ENCODE peak calls at places on chromosome 6, in six cellular contexts. One of them, this sample, is unnamed. For H3K9me3, H3K4me1 and H3K27me3, the result is how much of the 10 kb centered on the place peaks cover.

GRCh38 chr6:89430563-89430962 is 2.4 kb upstream of the ANKRD6 start:
- DNase-seq in lower lobe of right lung: no peak
- DNase-seq in CD8-positive, alpha-beta memory T cell: no peak
- DNase-seq in hepatocyte: no peak
- DNase-seq in endothelial cell of umbilical vein: no peak
- DNase-seq in stomach: no peak
- DNase-seq in this sample: no peak

GRCh38 chr6:14035448-14035847 is 82.1 kb upstream of the CD83 start:
- DNase-seq in endothelial cell of umbilical vein: no peak
- DNase-seq in lower lobe of right lung: no peak
- DNase-seq in CD8-positive, alpha-beta memory T cell: no peak
- DNase-seq in stomach: no peak
- DNase-seq in hepatocyte: peak
- DNase-seq in this sample: no peak

GRCh38 chr6:121652726-121653623 is 217.5 kb downstream of the GJA1 start:
- DNase-seq in endothelial cell of umbilical vein: peak
- DNase-seq in CD8-positive, alpha-beta memory T cell: no peak
- DNase-seq in lower lobe of right lung: no peak
- DNase-seq in stomach: no peak
- DNase-seq in hepatocyte: peak
- DNase-seq in this sample: no peak

GRCh38 chr6:163420315-163420667 is 5.8 kb downstream of the QKI start:
- DNase-seq in hepatocyte: no peak
- DNase-seq in CD8-positive, alpha-beta memory T cell: no peak
- DNase-seq in lower lobe of right lung: no peak
- DNase-seq in endothelial cell of umbilical vein: no peak
- DNase-seq in stomach: no peak
- DNase-seq in this sample: no peak

GRCh38 chr6:140124498-140124897 is 750.0 kb upstream of the CITED2 start:
- DNase-seq in CD8-positive, alpha-beta memory T cell: no peak
- DNase-seq in hepatocyte: peak
- DNase-seq in lower lobe of right lung: no peak
- DNase-seq in stomach: no peak
- DNase-seq in endothelial cell of umbilical vein: no peak
- DNase-seq in this sample: no peak

GRCh38 chr6:67679566-67680296 is 955.4 kb upstream of the ADGRB3 start:
- DNase-seq in endothelial cell of umbilical vein: no peak
- DNase-seq in CD8-positive, alpha-beta memory T cell: no peak
- DNase-seq in stomach: no peak
- DNase-seq in hepatocyte: no peak
- DNase-seq in lower lobe of right lung: no peak
- DNase-seq in this sample: no peak

GRCh38 chr6:131914234-131914633 is 36.9 kb downstream of the CCN2 start:
- DNase-seq in endothelial cell of umbilical vein: peak
- DNase-seq in CD8-positive, alpha-beta memory T cell: no peak
- DNase-seq in lower lobe of right lung: no peak
- DNase-seq in hepatocyte: no peak
- DNase-seq in stomach: no peak
- DNase-seq in this sample: no peak

GRCh38 chr6:10434235-10434634 is 19.4 kb upstream of the TFAP2A start:
- DNase-seq in CD8-positive, alpha-beta memory T cell: no peak
- DNase-seq in hepatocyte: no peak
- DNase-seq in stomach: no peak
- DNase-seq in lower lobe of right lung: no peak
- DNase-seq in endothelial cell of umbilical vein: no peak
- DNase-seq in this sample: no peak

GRCh38 chr6:30325150-30325872 is 1.4 kb upstream of the TRIM39 start:
- DNase-seq in CD8-positive, alpha-beta memory T cell: peak
- DNase-seq in lower lobe of right lung: peak
- DNase-seq in endothelial cell of umbilical vein: peak
- DNase-seq in stomach: peak
- DNase-seq in hepatocyte: peak
- DNase-seq in this sample: peak

GRCh38 chr6:14254505-14254904 is 136.9 kb downstream of the CD83 start:
- DNase-seq in stomach: no peak
- DNase-seq in endothelial cell of umbilical vein: no peak
- DNase-seq in CD8-positive, alpha-beta memory T cell: no peak
- DNase-seq in lower lobe of right lung: no peak
- DNase-seq in hepatocyte: no peak
- DNase-seq in this sample: no peak

GRCh38 chr6:29850011-29850553 is 22.5 kb downstream of the HLA-G start:
- DNase-seq in CD8-positive, alpha-beta memory T cell: no peak
- DNase-seq in endothelial cell of umbilical vein: no peak
- DNase-seq in stomach: peak
- DNase-seq in hepatocyte: no peak
- DNase-seq in lower lobe of right lung: no peak
- DNase-seq in this sample: peak

GRCh38 chr6:111958534-111958933 is 85.3 kb upstream of the FYN start:
- DNase-seq in endothelial cell of umbilical vein: no peak
- DNase-seq in lower lobe of right lung: no peak
- DNase-seq in CD8-positive, alpha-beta memory T cell: no peak
- DNase-seq in hepatocyte: no peak
- DNase-seq in stomach: no peak
- DNase-seq in this sample: no peak

GRCh38 chr6:130129781-130130246 is 92.9 kb downstream of the SAMD3 start:
- DNase-seq in lower lobe of right lung: no peak
- DNase-seq in CD8-positive, alpha-beta memory T cell: no peak
- DNase-seq in stomach: no peak
- DNase-seq in hepatocyte: no peak
- DNase-seq in endothelial cell of umbilical vein: peak
- DNase-seq in this sample: no peak

GRCh38 chr6:26216015-26216885 is 129.0 kb downstream of the HFE start:
- DNase-seq in CD8-positive, alpha-beta memory T cell: peak
- DNase-seq in stomach: peak
- DNase-seq in lower lobe of right lung: no peak
- DNase-seq in hepatocyte: peak
- DNase-seq in endothelial cell of umbilical vein: peak
- DNase-seq in this sample: peak

GRCh38 chr6:127026247-127026646 is 92.2 kb upstream of the RSPO3 start:
- DNase-seq in stomach: no peak
- DNase-seq in endothelial cell of umbilical vein: no peak
- DNase-seq in lower lobe of right lung: no peak
- DNase-seq in CD8-positive, alpha-beta memory T cell: no peak
- DNase-seq in hepatocyte: peak
- DNase-seq in this sample: no peak

GRCh38 chr6:56312049-56312448 is 64.7 kb upstream of the COL21A1 start:
- DNase-seq in stomach: no peak
- DNase-seq in hepatocyte: no peak
- DNase-seq in endothelial cell of umbilical vein: no peak
- DNase-seq in CD8-positive, alpha-beta memory T cell: no peak
- DNase-seq in lower lobe of right lung: no peak
- DNase-seq in this sample: no peak

GRCh38 chr6:44404715-44405099 is 17.2 kb downstream of the CDC5L start:
- DNase-seq in hepatocyte: no peak
- DNase-seq in CD8-positive, alpha-beta memory T cell: no peak
- DNase-seq in endothelial cell of umbilical vein: no peak
- DNase-seq in lower lobe of right lung: no peak
- DNase-seq in stomach: no peak
- DNase-seq in this sample: no peak

GRCh38 chr6:126033696-126034095 is 47.4 kb downstream of the TRMT11 start:
- DNase-seq in lower lobe of right lung: no peak
- DNase-seq in hepatocyte: peak
- DNase-seq in CD8-positive, alpha-beta memory T cell: no peak
- DNase-seq in stomach: no peak
- DNase-seq in endothelial cell of umbilical vein: peak
- DNase-seq in this sample: no peak

GRCh38 chr6:10837692-10837996 is 695 bp downstream of the MAK start:
- DNase-seq in endothelial cell of umbilical vein: no peak
- DNase-seq in stomach: no peak
- DNase-seq in CD8-positive, alpha-beta memory T cell: no peak
- DNase-seq in hepatocyte: peak
- DNase-seq in lower lobe of right lung: no peak
- DNase-seq in this sample: no peak

GRCh38 chr6:11828185-11828897 is 49.7 kb upstream of the ADTRP start:
- DNase-seq in lower lobe of right lung: no peak
- DNase-seq in hepatocyte: no peak
- DNase-seq in endothelial cell of umbilical vein: no peak
- DNase-seq in stomach: no peak
- DNase-seq in CD8-positive, alpha-beta memory T cell: no peak
- DNase-seq in this sample: no peak

GRCh38 chr6:8059129-8059528 is 5.1 kb downstream of the BLOC1S5 start:
- DNase-seq in hepatocyte: peak
- DNase-seq in endothelial cell of umbilical vein: peak
- DNase-seq in CD8-positive, alpha-beta memory T cell: no peak
- DNase-seq in lower lobe of right lung: no peak
- DNase-seq in stomach: no peak
- DNase-seq in this sample: no peak

GRCh38 chr6:15547379-15547778 is 115.4 kb downstream of the DTNBP1 start:
- DNase-seq in CD8-positive, alpha-beta memory T cell: no peak
- DNase-seq in lower lobe of right lung: no peak
- DNase-seq in stomach: no peak
- DNase-seq in hepatocyte: no peak
- DNase-seq in endothelial cell of umbilical vein: peak
- DNase-seq in this sample: no peak

GRCh38 chr6:106746660-106747059 is 117.3 kb downstream of the QRSL1 start:
- DNase-seq in endothelial cell of umbilical vein: no peak
- DNase-seq in lower lobe of right lung: no peak
- DNase-seq in stomach: no peak
- DNase-seq in CD8-positive, alpha-beta memory T cell: no peak
- DNase-seq in hepatocyte: peak
- DNase-seq in this sample: no peak

GRCh38 chr6:27517238-27517637 is 44.3 kb upstream of the ZNF184 start:
- DNase-seq in CD8-positive, alpha-beta memory T cell: no peak
- DNase-seq in hepatocyte: no peak
- DNase-seq in endothelial cell of umbilical vein: no peak
- DNase-seq in stomach: no peak
- DNase-seq in lower lobe of right lung: no peak
- DNase-seq in this sample: no peak

GRCh38 chr6:169340395-169340794 is 86.7 kb upstream of the THBS2 start:
- DNase-seq in stomach: no peak
- DNase-seq in CD8-positive, alpha-beta memory T cell: no peak
- DNase-seq in endothelial cell of umbilical vein: no peak
- DNase-seq in hepatocyte: no peak
- DNase-seq in lower lobe of right lung: peak
- DNase-seq in this sample: no peak

GRCh38 chr6:107611060-107611824 is 121.3 kb downstream of the SOBP start:
- DNase-seq in hepatocyte: no peak
- DNase-seq in CD8-positive, alpha-beta memory T cell: no peak
- DNase-seq in stomach: no peak
- DNase-seq in lower lobe of right lung: no peak
- DNase-seq in endothelial cell of umbilical vein: peak
- DNase-seq in this sample: no peak

GRCh38 chr6:33194431-33194979 is 2.2 kb upstream of the COL11A2 start:
- DNase-seq in hepatocyte: no peak
- DNase-seq in stomach: no peak
- DNase-seq in lower lobe of right lung: no peak
- DNase-seq in endothelial cell of umbilical vein: no peak
- DNase-seq in CD8-positive, alpha-beta memory T cell: no peak
- DNase-seq in this sample: no peak

GRCh38 chr6:105545947-105546710 is 143.2 kb upstream of the PREP start:
- DNase-seq in CD8-positive, alpha-beta memory T cell: no peak
- DNase-seq in lower lobe of right lung: no peak
- DNase-seq in hepatocyte: peak
- DNase-seq in endothelial cell of umbilical vein: no peak
- DNase-seq in stomach: no peak
- DNase-seq in this sample: no peak

GRCh38 chr6:44072959-44073611 is 54.2 kb downstream of the MRPL14 start:
- DNase-seq in hepatocyte: peak
- DNase-seq in lower lobe of right lung: peak
- DNase-seq in endothelial cell of umbilical vein: peak
- DNase-seq in stomach: peak
- DNase-seq in CD8-positive, alpha-beta memory T cell: peak
- DNase-seq in this sample: peak

GRCh38 chr6:136051140-136051775 is 198.9 kb downstream of the MTFR2 start:
- DNase-seq in stomach: no peak
- DNase-seq in endothelial cell of umbilical vein: peak
- DNase-seq in hepatocyte: peak
- DNase-seq in lower lobe of right lung: no peak
- DNase-seq in CD8-positive, alpha-beta memory T cell: no peak
- DNase-seq in this sample: peak

DNA sequence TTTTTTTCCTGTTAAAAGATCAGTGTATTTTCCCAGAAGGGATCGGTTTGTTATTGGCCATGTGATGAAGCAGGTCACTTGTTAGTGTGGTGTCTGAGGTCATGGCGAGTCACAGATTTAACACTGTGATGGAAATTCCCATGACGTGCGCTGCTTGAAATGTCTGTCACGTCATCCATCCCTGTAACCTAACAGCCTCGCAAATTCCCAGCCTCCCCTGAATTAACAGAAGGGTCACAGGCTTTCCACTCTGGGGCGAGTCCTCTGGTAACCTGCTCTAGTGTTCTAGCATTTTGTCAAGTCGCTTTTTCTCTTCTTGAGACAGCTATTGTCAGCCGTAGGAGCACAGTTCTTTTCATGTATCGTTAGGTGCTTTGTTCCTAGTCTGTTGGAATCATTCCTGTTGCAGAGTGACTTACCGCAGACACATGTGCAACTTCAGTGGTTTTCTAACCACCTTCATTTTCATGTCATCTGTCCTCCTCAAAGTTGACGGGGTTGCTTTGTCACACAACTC is 137.2 kb downstream of the MAP3K4 start:
- DNase-seq in CD8-positive, alpha-beta memory T cell: no peak
- DNase-seq in hepatocyte: no peak
- DNase-seq in stomach: no peak
- DNase-seq in endothelial cell of umbilical vein: no peak
- DNase-seq in lower lobe of right lung: no peak
- DNase-seq in this sample: no peak
- H3K9me3 ChIP-seq in CD8-positive, alpha-beta memory T cell: under half
- H3K9me3 ChIP-seq in hepatocyte: under half
- H3K9me3 ChIP-seq in stomach: under half
- H3K9me3 ChIP-seq in endothelial cell of umbilical vein: under half
- H3K9me3 ChIP-seq in lower lobe of right lung: under half
- H3K9me3 ChIP-seq in this sample: under half

DNA sequence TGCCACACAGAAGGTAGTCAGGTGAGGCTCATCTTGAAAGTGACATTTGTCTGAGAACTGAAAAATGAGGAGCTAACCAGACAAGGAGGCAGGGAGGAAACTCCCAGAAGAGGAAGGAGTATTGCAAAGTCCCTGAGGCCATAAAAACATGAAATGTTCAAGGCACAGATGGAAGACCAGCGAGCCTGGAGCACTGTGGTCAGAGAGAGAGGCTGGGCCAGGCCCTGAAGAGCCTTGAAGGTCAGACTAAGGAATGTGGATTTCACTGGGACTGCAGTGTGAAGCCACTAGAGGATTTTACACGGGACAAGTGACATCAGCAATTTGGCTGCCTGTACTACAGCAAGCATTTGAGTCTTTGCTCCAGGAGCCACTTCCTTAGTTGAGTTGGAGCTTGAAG is 21.1 kb upstream of the TMEM181 start:
- DNase-seq in endothelial cell of umbilical vein: no peak
- DNase-seq in hepatocyte: no peak
- DNase-seq in lower lobe of right lung: no peak
- DNase-seq in stomach: no peak
- DNase-seq in CD8-positive, alpha-beta memory T cell: no peak
- DNase-seq in this sample: no peak
- H3K4me1 ChIP-seq in endothelial cell of umbilical vein: under half
- H3K4me1 ChIP-seq in hepatocyte: under half
- H3K4me1 ChIP-seq in lower lobe of right lung: under half
- H3K4me1 ChIP-seq in stomach: under half
- H3K4me1 ChIP-seq in CD8-positive, alpha-beta memory T cell: under half
- H3K4me1 ChIP-seq in this sample: under half

GRCh38 chr6:41359617-41360313 is 24.4 kb downstream of the NCR2 start:
- DNase-seq in lower lobe of right lung: no peak
- DNase-seq in stomach: no peak
- DNase-seq in CD8-positive, alpha-beta memory T cell: no peak
- DNase-seq in endothelial cell of umbilical vein: no peak
- DNase-seq in hepatocyte: no peak
- DNase-seq in this sample: no peak
- H3K27me3 ChIP-seq in lower lobe of right lung: under half
- H3K27me3 ChIP-seq in stomach: under half
- H3K27me3 ChIP-seq in CD8-positive, alpha-beta memory T cell: under half
- H3K27me3 ChIP-seq in endothelial cell of umbilical vein: under half
- H3K27me3 ChIP-seq in hepatocyte: under half
- H3K27me3 ChIP-seq in this sample: under half

GRCh38 chr6:51996296-51996947 is 91.0 kb downstream of the PKHD1 start:
- DNase-seq in hepatocyte: no peak
- DNase-seq in stomach: no peak
- DNase-seq in lower lobe of right lung: no peak
- DNase-seq in CD8-positive, alpha-beta memory T cell: no peak
- DNase-seq in endothelial cell of umbilical vein: no peak
- DNase-seq in this sample: no peak
- H3K9me3 ChIP-seq in hepatocyte: under half
- H3K9me3 ChIP-seq in stomach: under half
- H3K9me3 ChIP-seq in lower lobe of right lung: under half
- H3K9me3 ChIP-seq in CD8-positive, alpha-beta memory T cell: under half
- H3K9me3 ChIP-seq in endothelial cell of umbilical vein: under half
- H3K9me3 ChIP-seq in this sample: under half

This sample was measured in right cardiac atrium.